ENCODE peak calls at places on chromosomes 11 and 22, in six cellular contexts. O is activated T-cell treated with anti-CD3 and anti-CD28 coated beads for 1 hour; Y is A549; L is stromal cell of bone marrow; I is upper lobe of right lung; F is T-helper 2 cell treated with Interferon-gamma antibody and Interleukin-4, amounts not matched to agents 5 μg/mL and 100 μg/mL, for 36 hours. M is an unnamed sample.
A peak's percentile ranks its signal among the peaks of the same experiment; 100 is the strongest.

GRCh38 chr22:31530816-31531180 is 34.5 kb downstream of the SFI1 start:
- DNase-seq in O (no peak), Y (no peak), F (no peak), L (no peak), I (no peak), M (no peak)

GRCh38 chr11:128901655-128902514 is 10.7 kb downstream of the KCNJ5 start:
- DNase-seq in I (no peak), F (no peak), L (no peak), Y (no peak), O (no peak), M (no peak)

GRCh38 chr11:14642873-14643696 is 519 bp upstream of the PDE3B start:
- DNase-seq in F (no peak), Y (peak; percentile 15), I (peak; percentile 61), O (no peak), L (no peak), M (peak; percentile 15)

GRCh38 chr11:73402834-73403185 is 26.6 kb downstream of the RELT start:
- DNase-seq in O (no peak), Y (no peak), F (no peak), L (no peak), I (no peak), M (peak; percentile 77)

GRCh38 chr11:58573451-58574104 is 2.1 kb downstream of the LPXN start:
- DNase-seq in L (peak; percentile 87), I (no peak), F (peak; percentile 68), O (peak; percentile 37), Y (peak; percentile 54), M (peak; percentile 78)

GRCh38 chr11:120400564-120401364 is 64.6 kb downstream of the ARHGEF12 start:
- DNase-seq in I (no peak), L (peak; percentile 98), Y (peak; percentile 66), F (no peak), O (no peak), M (no peak)

GRCh38 chr11:92979176-92979575 is 9.7 kb downstream of the MTNR1B start:
- DNase-seq in F (no peak), O (no peak), L (peak; percentile 25), I (no peak), Y (no peak), M (no peak)

GRCh38 chr11:6646631-6647281 is 8.9 kb downstream of the DCHS1 start:
- DNase-seq in L (no peak), F (no peak), Y (no peak), I (no peak), O (no peak), M (peak; percentile 49)

GRCh38 chr11:46617451-46618314 is at the start of gene ATG13:
- DNase-seq in I (peak; percentile 91), L (peak; percentile 59), Y (peak; percentile 83), O (peak; percentile 73), F (peak; percentile 76), M (peak; percentile 91)

GRCh38 chr22:31049815-31050420 is 31.2 kb upstream of the SMTN start:
- DNase-seq in Y (no peak), F (no peak), L (no peak), O (no peak), I (no peak), M (no peak)

M was measured in NAMALWA.